ENCODE peak calls at places on chromosomes 6 and 20, in four cellular contexts. E is HCT116, Y is breast epithelium, V is prostate gland. U is an unnamed sample.

GRCh38 chr6:32852018-32852843 is 1.3 kb downstream of the TAP1 start:
- DNase-seq in E (no peak), Y (no peak), V (peak), U (peak)

GRCh38 chr6:5132741-5133140 is 47.6 kb downstream of the PPP1R3G start:
- DNase-seq in E (no peak), Y (no peak), V (no peak), U (peak)

GRCh38 chr6:80439721-80440488 is 333.4 kb downstream of the BCKDHB start:
- DNase-seq in E (no peak), Y (no peak), V (no peak), U (no peak)

GRCh38 chr6:128990915-128991314 is 108.0 kb downstream of the LAMA2 start:
- DNase-seq in E (no peak), Y (no peak), V (no peak), U (no peak)

GRCh38 chr20:1391640-1392442 is 1.0 kb downstream of the FKBP1A start:
- DNase-seq in E (no peak), Y (no peak), V (no peak), U (no peak)

GRCh38 chr6:136063095-136063494 is 187.0 kb downstream of the MTFR2 start:
- DNase-seq in E (no peak), Y (no peak), V (no peak), U (no peak)

GRCh38 chr6:25883536-25883935 is 9.5 kb upstream of the SLC17A3 start:
- DNase-seq in E (no peak), Y (no peak), V (no peak), U (no peak)

GRCh38 chr6:132937466-132937906 is 123.1 kb downstream of the RPS12 start:
- DNase-seq in E (peak), Y (peak), V (peak), U (peak)

GRCh38 chr6:104614394-104614793 is 245.3 kb downstream of the HACE1 start:
- DNase-seq in E (no peak), Y (no peak), V (no peak), U (no peak)

GRCh38 chr20:8901237-8902025 is 167.5 kb upstream of the PLCB4 start:
- DNase-seq in E (no peak), Y (no peak), V (no peak), U (no peak)

GRCh38 chr6:34358389-34358906 is 34.0 kb downstream of the NUDT3 start:
- DNase-seq in E (no peak), Y (no peak), V (peak), U (no peak)

GRCh38 chr6:15915508-15916178 is 213.2 kb upstream of the MYLIP start:
- DNase-seq in E (no peak), Y (no peak), V (no peak), U (no peak)

GRCh38 chr6:6331393-6331792 is 10.9 kb upstream of the F13A1 start:
- DNase-seq in E (no peak), Y (no peak), V (no peak), U (no peak)

GRCh38 chr6:10733151-10733715 is 10.4 kb downstream of the TMEM14C start:
- DNase-seq in E (no peak), Y (no peak), V (no peak), U (no peak)

GRCh38 chr6:78192057-78192456 is 539.2 kb downstream of the MEI4 start:
- DNase-seq in E (no peak), Y (no peak), V (no peak), U (no peak)

GRCh38 chr6:75213112-75213511 is 7.3 kb upstream of the COL12A1 start:
- DNase-seq in E (no peak), Y (no peak), V (no peak), U (no peak)

GRCh38 chr6:154721460-154721859 is 11.8 kb upstream of the SCAF8 start:
- DNase-seq in E (no peak), Y (no peak), V (no peak), U (no peak)

GRCh38 chr20:51022803-51023616 is at the start of gene KCNG1:
- DNase-seq in E (peak), Y (peak), V (peak), U (peak)
- TF ChIP-seq CTCF in E (no peak), Y (no peak), V (no peak), U (no peak)

GRCh38 chr6:142857609-142858195 is 87.3 kb downstream of the HIVEP2 start:
- DNase-seq in E (no peak), Y (no peak), V (no peak), U (no peak)
- H3K27ac ChIP-seq in E (no peak), Y (no peak), V (no peak), U (peak)

DNA sequence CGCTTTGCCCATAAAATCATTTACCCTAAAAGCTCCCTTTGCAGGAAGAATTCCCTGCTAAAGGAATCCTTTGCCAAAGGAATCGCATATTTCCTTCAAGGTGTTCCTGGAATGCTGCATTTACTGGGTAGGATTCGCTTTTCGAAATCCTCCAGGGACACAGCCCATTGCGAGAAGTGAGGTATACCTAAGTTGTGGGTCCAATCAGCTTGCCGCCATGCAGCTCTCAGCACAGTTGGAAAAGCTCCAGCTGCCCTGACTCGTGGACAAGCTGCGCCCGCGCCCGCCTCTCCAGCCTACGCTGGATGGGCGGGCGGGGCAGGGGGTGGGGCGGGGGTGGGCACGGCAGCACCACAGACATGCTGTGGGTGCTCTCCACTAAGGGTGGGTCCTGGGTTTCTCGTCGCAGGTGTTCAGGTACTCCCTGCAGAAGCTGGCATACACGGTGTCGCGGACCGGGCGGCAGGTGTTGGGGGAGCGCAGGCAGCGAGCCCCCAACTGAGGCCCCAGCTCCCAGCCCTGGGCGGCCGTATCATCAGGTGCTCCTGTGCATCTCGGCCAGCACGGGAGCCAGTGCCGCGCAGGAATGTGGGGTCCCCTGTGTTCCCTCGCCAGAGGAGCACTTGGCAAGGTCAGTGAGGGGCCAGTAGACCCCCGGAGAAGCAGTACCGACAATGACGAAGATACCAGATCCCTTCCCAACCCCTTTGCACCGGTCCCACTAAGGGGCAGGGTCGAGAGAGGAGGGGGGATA is 1.4 kb downstream of the NNAT start:
- DNase-seq in E (no peak), Y (no peak), V (peak), U (peak)
- TF ChIP-seq POLR2AphosphoS5 in E (no peak), Y (no peak), V (no peak), U (no peak)

GRCh38 chr6:130822736-130823135 is 4.5 kb upstream of the SMLR1 start:
- DNase-seq in E (no peak), Y (no peak), V (no peak), U (no peak)

GRCh38 chr6:130824978-130825694 is 2.1 kb upstream of the SMLR1 start:
- DNase-seq in E (no peak), Y (no peak), V (no peak), U (no peak)

GRCh38 chr6:130826442-130827246 is 562 bp upstream of the SMLR1 start:
- DNase-seq in E (no peak), Y (no peak), V (no peak), U (no peak)

GRCh38 chr6:130827247-130828149 is at the start of gene SMLR1:
- DNase-seq in E (no peak), Y (no peak), V (no peak), U (no peak)

DNA sequence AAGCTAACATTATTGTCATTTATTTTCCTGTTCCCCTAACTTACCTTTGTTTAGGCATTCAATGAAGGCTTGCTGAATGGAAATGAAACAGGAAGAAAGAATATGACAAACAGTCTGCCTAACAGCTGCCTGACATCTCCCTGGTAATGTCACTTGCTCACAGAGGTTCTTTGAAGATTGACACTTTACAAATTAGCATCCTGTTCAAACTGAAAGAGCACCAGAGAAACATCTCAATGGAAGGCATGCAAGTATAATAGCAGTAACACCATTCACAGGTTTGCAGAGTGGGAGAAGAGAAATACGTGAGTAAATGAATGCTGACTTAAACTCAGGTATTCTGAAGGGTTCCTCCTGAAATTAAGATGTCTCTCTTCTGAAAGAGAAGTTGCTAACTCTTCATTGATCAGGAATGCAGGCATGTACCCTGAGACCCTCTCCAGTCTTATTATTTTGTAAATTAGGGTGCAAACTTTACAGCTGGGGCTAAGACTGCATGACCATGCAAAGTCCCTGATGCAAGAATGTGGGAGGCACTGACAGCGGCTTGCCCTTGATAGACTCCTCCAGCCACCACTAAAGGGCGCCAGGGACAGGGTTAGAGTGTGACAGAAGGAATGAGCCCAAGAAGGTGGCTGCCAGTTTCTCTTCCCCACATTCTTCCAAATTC is 1.3 kb upstream of the SMLR1 start:
- DNase-seq in E (no peak), Y (no peak), V (no peak), U (no peak)
- TF ChIP-seq CTCF in E (no peak), Y (no peak), V (no peak), U (no peak)

GRCh38 chr6:22145823-22146379 is 150.9 kb downstream of the PRL start:
- DNase-seq in E (no peak), Y (no peak), V (no peak), U (no peak)

GRCh38 chr6:22147469-22147815 is 149.4 kb downstream of the PRL start:
- DNase-seq in E (no peak), Y (no peak), V (no peak), U (no peak)

GRCh38 chr6:22146581-22147468 is 150.0 kb downstream of the PRL start:
- DNase-seq in E (no peak), Y (no peak), V (no peak), U (no peak)

GRCh38 chr6:22142931-22143330 is 153.9 kb downstream of the PRL start:
- DNase-seq in E (no peak), Y (no peak), V (no peak), U (no peak)

DNA sequence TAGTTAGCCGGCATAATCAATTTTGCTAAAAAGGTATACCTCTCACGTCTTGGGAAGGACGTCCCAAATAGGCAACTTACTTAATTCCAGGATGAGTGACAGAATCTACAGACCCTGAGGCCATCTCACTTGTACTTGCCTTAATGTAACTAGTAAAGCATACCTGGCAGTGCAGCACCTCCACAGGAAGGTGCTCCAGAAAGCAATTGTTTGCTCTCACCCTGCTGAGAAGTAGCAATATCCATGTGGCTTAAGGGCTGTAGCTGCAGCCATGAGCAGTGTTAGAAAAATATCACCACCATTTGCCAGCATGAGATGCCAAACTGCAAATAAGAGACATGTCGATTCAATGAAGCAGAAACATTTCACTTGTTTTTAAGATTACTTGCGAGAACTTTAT is 151.5 kb downstream of the PRL start:
- DNase-seq in E (no peak), Y (no peak), V (no peak), U (no peak)
- H3K27ac ChIP-seq in E (no peak), Y (no peak), V (no peak), U (no peak)

GRCh38 chr20:58907481-58908137 is 55.1 kb downstream of the GNAS start:
- DNase-seq in E (no peak), Y (peak), V (peak), U (peak)
- TF ChIP-seq POLR2AphosphoS5 in E (no peak), Y (peak), V (peak), U (no peak)

GRCh38 chr6:7542065-7542877 is 800 bp downstream of the DSP start:
- DNase-seq in E (no peak), Y (no peak), V (peak), U (peak)

GRCh38 chr6:7543761-7544424 is 2.4 kb downstream of the DSP start:
- DNase-seq in E (no peak), Y (no peak), V (no peak), U (no peak)

GRCh38 chr6:7542878-7543394 is 1.5 kb downstream of the DSP start:
- DNase-seq in E (peak), Y (peak), V (peak), U (peak)

GRCh38 chr6:7540595-7540994 is 876 bp upstream of the DSP start:
- DNase-seq in E (no peak), Y (peak), V (no peak), U (no peak)

GRCh38 chr6:7541175-7542064 is at the start of gene DSP:
- DNase-seq in E (peak), Y (peak), V (peak), U (peak)
- TF ChIP-seq CTCF in E (no peak), Y (no peak), V (no peak), U (no peak)

GRCh38 chr6:109579361-109579760 is 96.3 kb upstream of the ZBTB24 start:
- DNase-seq in E (no peak), Y (no peak), V (no peak), U (no peak)

GRCh38 chr6:109580519-109580918 is 97.5 kb upstream of the ZBTB24 start:
- DNase-seq in E (no peak), Y (no peak), V (no peak), U (no peak)
- H3K27ac ChIP-seq in E (no peak), Y (no peak), V (no peak), U (no peak)

GRCh38 chr20:56409946-56410345 is 2.1 kb upstream of the CASS4 start:
- DNase-seq in E (no peak), Y (no peak), V (no peak), U (no peak)

GRCh38 chr20:56412473-56412790 is 372 bp downstream of the CASS4 start:
- DNase-seq in E (no peak), Y (no peak), V (no peak), U (no peak)

GRCh38 chr20:56406910-56407309 is 5.2 kb upstream of the CASS4 start:
- DNase-seq in E (no peak), Y (no peak), V (no peak), U (no peak)

GRCh38 chr20:56411759-56412472 is at the start of gene CASS4:
- DNase-seq in E (no peak), Y (no peak), V (no peak), U (no peak)

DNA sequence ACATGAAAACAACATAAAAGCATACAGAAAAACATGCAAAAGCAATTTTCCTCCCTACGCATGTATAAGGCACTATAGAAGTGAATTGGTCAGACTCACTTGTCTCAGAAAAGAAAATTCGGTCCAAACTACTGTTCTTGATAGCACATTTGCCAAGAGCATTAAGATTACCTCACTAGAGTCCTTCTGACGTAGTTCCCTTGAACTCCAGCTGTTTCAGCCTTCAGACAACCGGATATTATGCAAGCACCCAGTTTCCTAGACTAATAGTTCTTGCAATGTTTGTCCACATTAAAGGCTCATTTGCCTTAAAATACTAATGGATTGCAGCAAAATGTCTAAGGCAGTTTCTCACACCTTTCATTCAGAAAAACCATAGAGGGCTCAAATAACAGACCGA is 2.5 kb upstream of the CASS4 start:
- DNase-seq in E (no peak), Y (no peak), V (no peak), U (no peak)
- TF ChIP-seq POLR2AphosphoS5 in E (no peak), Y (no peak), V (no peak), U (no peak)

DNA sequence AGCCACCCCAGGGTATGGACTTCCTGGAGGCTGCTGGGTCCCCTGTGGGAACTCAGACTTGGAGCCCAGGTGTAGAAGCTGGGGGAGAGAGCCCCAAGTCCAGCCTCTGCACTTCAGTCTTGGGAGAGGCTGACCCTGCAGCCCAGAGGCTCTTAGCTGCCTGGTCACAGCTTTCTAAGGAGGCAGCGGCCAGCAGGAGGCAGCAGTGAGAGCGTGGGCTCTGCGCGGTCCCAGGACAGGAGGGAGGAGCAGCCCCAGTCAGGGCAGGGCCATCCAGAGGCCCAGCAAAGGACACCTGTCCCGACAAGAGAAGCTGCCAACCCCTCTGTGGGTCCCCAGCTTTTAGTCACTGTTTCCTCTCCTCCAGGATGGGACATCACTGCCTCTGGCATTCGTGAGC is 9.4 kb downstream of the TREML2 start:
- DNase-seq in E (peak), Y (no peak), V (no peak), U (peak)
- TF ChIP-seq CTCF in E (peak), Y (no peak), V (no peak), U (no peak)

U was measured in transverse colon.